ENCODE peak calls at places on chromosomes 3 and 15, in four cellular contexts. Z, R, B and Q are unnamed samples.
A peak's percentile ranks its signal among the peaks of the same experiment; 100 is the strongest.

GRCh38 chr3:172201990-172202318 is 162.6 kb downstream of the FNDC3B start:
- DNase-seq in Z (no peak), R (no peak), B (no peak), Q (no peak)

GRCh38 chr3:190013943-190014924 is 106.5 kb downstream of the P3H2 start:
- DNase-seq in Z (no peak), R (no peak), B (no peak), Q (no peak)

GRCh38 chr15:66293085-66293418 is 316 bp upstream of the DIS3L start:
- DNase-seq in Z (no peak), R (no peak), B (no peak), Q (no peak)

GRCh38 chr3:172836390-172836997 is 86.0 kb downstream of the ECT2 start:
- DNase-seq in Z (peak; percentile 57), R (peak; percentile 29), B (no peak), Q (peak; percentile 52)

GRCh38 chr3:16247282-16248058 is 17.3 kb downstream of the DPH3 start:
- DNase-seq in Z (peak; percentile 93), R (peak; percentile 80), B (peak; percentile 79), Q (peak; percentile 81)

GRCh38 chr3:107241217-107241616 is 136.0 kb upstream of the CCDC54 start:
- DNase-seq in Z (peak; percentile 52), R (peak; percentile 57), B (peak; percentile 51), Q (peak; percentile 36)

GRCh38 chr15:39095218-39095879 is 485.5 kb upstream of the THBS1 start:
- DNase-seq in Z (no peak), R (peak; percentile 32), B (no peak), Q (no peak)

GRCh38 chr3:57592306-57592705 is 4.8 kb downstream of the ARF4 start:
- DNase-seq in Z (no peak), R (no peak), B (no peak), Q (no peak)

GRCh38 chr3:125357032-125357658 is 18.0 kb downstream of the ZNF148 start:
- DNase-seq in Z (peak; percentile 61), R (no peak), B (peak; percentile 48), Q (peak; percentile 27)

GRCh38 chr15:84979651-84980050 is 2.0 kb upstream of the PDE8A start:
- DNase-seq in Z (no peak), R (no peak), B (peak; percentile 64), Q (no peak)

GRCh38 chr3:69494091-69494659 is 108.3 kb upstream of the FRMD4B start:
- DNase-seq in Z (no peak), R (no peak), B (no peak), Q (no peak)

GRCh38 chr3:153161714-153162512 is at the start of gene RAP2B:
- DNase-seq in Z (peak; percentile 99), R (peak; percentile 96), B (peak; percentile 97), Q (peak; percentile 97)

GRCh38 chr3:69484507-69485393 is 98.9 kb upstream of the FRMD4B start:
- DNase-seq in Z (no peak), R (no peak), B (no peak), Q (no peak)

GRCh38 chr3:12363397-12364195 is 74.7 kb downstream of the PPARG start:
- DNase-seq in Z (no peak), R (no peak), B (no peak), Q (no peak)

GRCh38 chr3:108820586-108820985 is 2.0 kb upstream of the TRAT1 start:
- DNase-seq in Z (no peak), R (peak; percentile 55), B (no peak), Q (no peak)

GRCh38 chr3:39178553-39178952 is 13.8 kb downstream of the XIRP1 start:
- DNase-seq in Z (peak; percentile 39), R (no peak), B (no peak), Q (no peak)

GRCh38 chr3:50676031-50676705 is 1.4 kb downstream of the DOCK3 start:
- DNase-seq in Z (no peak), R (no peak), B (no peak), Q (no peak)

DNA sequence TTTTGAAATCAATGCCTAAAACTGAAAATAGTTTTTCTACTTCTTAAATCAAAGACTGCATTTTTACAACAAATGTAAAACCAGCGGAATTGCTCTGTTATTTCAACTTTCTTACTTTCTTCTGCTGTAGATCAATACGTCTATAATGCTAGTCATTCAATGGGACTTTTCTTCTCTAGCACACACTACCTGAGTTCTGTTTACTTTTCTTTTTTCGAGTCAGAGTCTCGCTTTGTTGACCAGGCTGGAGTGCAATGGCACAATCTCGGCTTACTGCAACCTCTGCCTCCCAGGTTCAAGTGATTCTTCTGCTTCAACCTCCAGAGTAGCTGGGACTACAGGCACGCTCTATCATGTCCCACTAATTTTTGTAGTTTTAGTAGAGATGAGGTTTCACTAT is 40.7 kb upstream of the KIF23 start:
- DNase-seq in Z (no peak), R (no peak), B (no peak), Q (no peak)
- H3K4me1 ChIP-seq in Z (no peaks in the 10 kb centered on the region), R (no peaks in the 10 kb centered on the region), B (no peaks in the 10 kb centered on the region), Q (no peaks in the 10 kb centered on the region)

DNA sequence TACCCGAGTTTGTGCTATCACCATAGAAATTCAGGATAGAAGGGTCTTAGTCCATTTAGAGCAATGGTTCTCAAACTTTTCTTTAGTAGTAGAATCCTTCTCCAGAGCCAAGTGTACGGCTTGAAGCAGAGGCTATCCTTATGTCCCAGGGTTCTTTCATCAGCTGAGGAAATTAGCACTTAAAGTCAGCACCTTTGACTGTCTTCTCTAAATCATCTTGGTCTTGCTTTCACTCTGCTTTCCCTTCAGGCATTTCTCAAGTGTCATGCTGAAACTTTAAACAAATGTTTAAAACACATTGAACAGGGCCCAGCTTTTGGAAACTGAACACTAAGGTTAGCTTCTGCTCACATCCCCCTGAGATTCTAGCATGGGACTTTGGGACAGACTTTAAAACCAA is 78.2 kb downstream of the TM4SF4 start:
- DNase-seq in Z (no peak), R (no peak), B (no peak), Q (no peak)
- H3K27ac ChIP-seq in Z (no peak overlapping the region), R (no peak overlapping the region), B (no peak overlapping the region), Q (no peak overlapping the region)

DNA sequence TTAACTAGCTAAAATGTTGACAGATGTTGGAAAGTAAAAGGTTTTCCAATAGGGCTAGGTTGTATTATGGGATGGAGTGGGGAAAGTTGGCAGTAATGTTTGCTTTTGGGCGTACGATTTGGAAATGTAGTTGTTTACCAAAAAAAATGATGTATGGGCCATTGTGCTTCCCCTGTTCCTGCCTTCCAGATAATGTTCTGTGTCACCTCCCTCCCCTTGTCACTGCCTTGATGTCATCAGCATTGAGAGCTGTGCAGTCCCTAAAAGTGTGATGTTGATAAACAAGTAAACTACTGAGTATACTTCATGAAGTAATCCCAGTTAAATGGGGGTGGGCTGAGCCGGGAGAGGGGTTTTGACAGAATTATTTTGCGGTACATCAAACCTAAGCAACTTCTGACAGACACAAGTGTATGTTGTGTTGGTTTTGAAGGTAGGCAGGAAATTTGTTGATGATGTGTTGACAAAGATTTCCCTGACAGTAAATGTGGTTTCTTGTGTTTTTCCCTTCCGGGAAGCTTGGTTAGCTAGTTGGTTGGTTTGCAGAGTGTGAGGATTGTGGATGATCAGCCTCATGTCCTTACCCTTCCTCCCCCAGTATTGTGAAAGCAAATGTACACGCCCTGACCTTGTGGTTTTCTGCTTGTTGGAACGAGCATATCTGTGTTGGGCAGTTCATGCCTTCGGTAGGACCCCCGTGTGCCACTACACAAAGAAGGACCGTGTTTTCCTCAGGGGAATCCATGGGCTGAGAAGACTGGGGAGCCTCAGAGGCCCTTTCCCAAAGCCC is 87.3 kb downstream of the PGPEP1L start:
- DNase-seq in Z (no peak), R (no peak), B (no peak), Q (no peak)
- H3K4me1 ChIP-seq in Z (no peaks in the 10 kb centered on the region), R (no peaks in the 10 kb centered on the region), B (no peaks in the 10 kb centered on the region), Q (no peaks in the 10 kb centered on the region)

DNA sequence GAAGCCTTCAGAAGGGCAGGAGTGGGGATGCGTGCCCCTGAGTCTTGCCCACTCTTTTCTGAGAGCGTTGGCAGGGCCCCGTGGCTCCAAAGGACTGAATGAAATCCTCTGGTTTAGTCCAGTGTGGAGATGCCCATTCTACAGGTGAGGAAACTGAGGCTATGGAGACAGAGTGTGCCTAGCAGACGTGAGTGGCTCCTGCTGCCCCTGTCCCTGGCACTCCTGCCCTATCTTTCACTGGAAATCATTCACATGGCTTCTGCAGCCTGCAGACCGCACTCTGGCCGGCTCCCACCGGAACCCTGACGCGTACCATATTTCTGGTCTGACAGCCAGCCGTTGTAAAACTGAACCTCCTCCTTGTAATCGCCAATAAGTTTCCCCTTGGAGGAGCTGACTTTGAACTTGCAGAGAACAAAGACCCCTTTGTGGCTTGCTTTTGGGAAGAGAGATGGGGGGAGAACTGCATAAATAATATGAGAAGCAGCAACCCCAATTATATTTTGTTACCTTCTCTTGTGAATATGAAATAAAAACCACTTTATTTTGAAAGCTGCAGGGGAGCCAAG is 136.4 kb downstream of the CHSY1 start:
- DNase-seq in Z (no peak), R (no peak), B (no peak), Q (no peak)
- H3K27ac ChIP-seq in Z (no peak overlapping the region), R (no peak overlapping the region), B (no peak overlapping the region), Q (no peak overlapping the region)

GRCh38 chr3:143424874-143425273 is 305.3 kb downstream of the CHST2 start:
- DNase-seq in Z (no peak), R (no peak), B (no peak), Q (no peak)
- H3K4me1 ChIP-seq in Z (no peaks in the 10 kb centered on the region), R (peaks cover 10% of the 10 kb centered on the region), B (no peaks in the 10 kb centered on the region), Q (no peaks in the 10 kb centered on the region)

GRCh38 chr3:67678665-67679064 is 24.3 kb upstream of the SUCLG2 start:
- DNase-seq in Z (no peak), R (peak; percentile 89), B (no peak), Q (no peak)

GRCh38 chr3:67674055-67674454 is 19.6 kb upstream of the SUCLG2 start:
- DNase-seq in Z (no peak), R (no peak), B (no peak), Q (no peak)
- H3K27ac ChIP-seq in Z (no peak overlapping the region), R (no peak overlapping the region), B (no peak overlapping the region), Q (no peak overlapping the region)